ENCODE peak calls at places on chromosomes 5 and 9, in ten cellular contexts. One of them, this sample, is unnamed. For H3K27me3, the result is how much of the 10 kb centered on the place peaks cover.

GRCh38 chr9:114561771-114562170 is 25.8 kb upstream of the ATP6V1G1 start:
- DNase-seq in colonic mucosa: no peak
- DNase-seq in pancreas: no peak
- DNase-seq in tibial nerve: no peak
- DNase-seq in CD4-positive, alpha-beta T cell: no peak
- DNase-seq in vagina: no peak
- DNase-seq in AG04450: no peak
- DNase-seq in fibroblast of lung: no peak
- DNase-seq in spleen: no peak
- DNase-seq in neural progenitor cell: no peak
- DNase-seq in this sample: no peak

GRCh38 chr9:110767559-110768063 is 99.0 kb downstream of the MUSK start:
- DNase-seq in colonic mucosa: no peak
- DNase-seq in pancreas: no peak
- DNase-seq in tibial nerve: peak
- DNase-seq in CD4-positive, alpha-beta T cell: no peak
- DNase-seq in vagina: no peak
- DNase-seq in AG04450: peak
- DNase-seq in fibroblast of lung: peak
- DNase-seq in spleen: no peak
- DNase-seq in neural progenitor cell: no peak
- DNase-seq in this sample: no peak

GRCh38 chr9:136119259-136120118 is 814 bp upstream of the TMEM250 start:
- DNase-seq in colonic mucosa: peak
- DNase-seq in pancreas: no peak
- DNase-seq in tibial nerve: no peak
- DNase-seq in CD4-positive, alpha-beta T cell: no peak
- DNase-seq in vagina: no peak
- DNase-seq in AG04450: no peak
- DNase-seq in fibroblast of lung: no peak
- DNase-seq in spleen: no peak
- DNase-seq in neural progenitor cell: peak
- DNase-seq in this sample: no peak

GRCh38 chr5:142122116-142122515 is 13.5 kb downstream of the NDFIP1 start:
- DNase-seq in colonic mucosa: no peak
- DNase-seq in pancreas: no peak
- DNase-seq in tibial nerve: no peak
- DNase-seq in CD4-positive, alpha-beta T cell: no peak
- DNase-seq in vagina: no peak
- DNase-seq in AG04450: no peak
- DNase-seq in fibroblast of lung: no peak
- DNase-seq in spleen: no peak
- DNase-seq in neural progenitor cell: no peak
- DNase-seq in this sample: no peak

GRCh38 chr9:1055156-1055555 is 5.0 kb downstream of the DMRT2 start:
- DNase-seq in colonic mucosa: no peak
- DNase-seq in pancreas: no peak
- DNase-seq in tibial nerve: no peak
- DNase-seq in CD4-positive, alpha-beta T cell: no peak
- DNase-seq in vagina: no peak
- DNase-seq in AG04450: no peak
- DNase-seq in fibroblast of lung: no peak
- DNase-seq in spleen: no peak
- DNase-seq in neural progenitor cell: no peak
- DNase-seq in this sample: no peak

GRCh38 chr5:4981612-4982011 is 158.5 kb upstream of the ADAMTS16 start:
- DNase-seq in colonic mucosa: no peak
- DNase-seq in pancreas: no peak
- DNase-seq in tibial nerve: no peak
- DNase-seq in CD4-positive, alpha-beta T cell: no peak
- DNase-seq in vagina: no peak
- DNase-seq in AG04450: no peak
- DNase-seq in fibroblast of lung: no peak
- DNase-seq in spleen: no peak
- DNase-seq in neural progenitor cell: no peak
- DNase-seq in this sample: no peak

GRCh38 chr5:36657563-36657995 is 51.2 kb downstream of the SLC1A3 start:
- DNase-seq in colonic mucosa: peak
- DNase-seq in pancreas: no peak
- DNase-seq in tibial nerve: peak
- DNase-seq in CD4-positive, alpha-beta T cell: no peak
- DNase-seq in vagina: no peak
- DNase-seq in AG04450: peak
- DNase-seq in fibroblast of lung: peak
- DNase-seq in spleen: no peak
- DNase-seq in neural progenitor cell: no peak
- DNase-seq in this sample: no peak

GRCh38 chr5:118862596-118862995 is 125.8 kb downstream of the DTWD2 start:
- DNase-seq in colonic mucosa: no peak
- DNase-seq in pancreas: no peak
- DNase-seq in tibial nerve: no peak
- DNase-seq in CD4-positive, alpha-beta T cell: no peak
- DNase-seq in vagina: no peak
- DNase-seq in AG04450: no peak
- DNase-seq in fibroblast of lung: no peak
- DNase-seq in spleen: no peak
- DNase-seq in neural progenitor cell: no peak
- DNase-seq in this sample: no peak

GRCh38 chr9:110555551-110555950 is 24.0 kb downstream of the SVEP1 start:
- DNase-seq in colonic mucosa: no peak
- DNase-seq in pancreas: no peak
- DNase-seq in tibial nerve: no peak
- DNase-seq in CD4-positive, alpha-beta T cell: no peak
- DNase-seq in vagina: no peak
- DNase-seq in AG04450: peak
- DNase-seq in fibroblast of lung: peak
- DNase-seq in spleen: no peak
- DNase-seq in neural progenitor cell: no peak
- DNase-seq in this sample: no peak

GRCh38 chr5:134592141-134592746 is 40.4 kb downstream of the SAR1B start:
- DNase-seq in colonic mucosa: no peak
- DNase-seq in pancreas: no peak
- DNase-seq in tibial nerve: no peak
- DNase-seq in CD4-positive, alpha-beta T cell: no peak
- DNase-seq in vagina: no peak
- DNase-seq in AG04450: no peak
- DNase-seq in fibroblast of lung: no peak
- DNase-seq in spleen: no peak
- DNase-seq in neural progenitor cell: no peak
- DNase-seq in this sample: no peak

GRCh38 chr9:109134167-109134578 is 14.4 kb upstream of the TMEM245 start:
- DNase-seq in colonic mucosa: no peak
- DNase-seq in pancreas: no peak
- DNase-seq in tibial nerve: no peak
- DNase-seq in CD4-positive, alpha-beta T cell: no peak
- DNase-seq in vagina: no peak
- DNase-seq in AG04450: no peak
- DNase-seq in fibroblast of lung: no peak
- DNase-seq in spleen: no peak
- DNase-seq in neural progenitor cell: no peak
- DNase-seq in this sample: no peak

GRCh38 chr5:16894236-16895057 is 41.6 kb downstream of the MYO10 start:
- DNase-seq in colonic mucosa: peak
- DNase-seq in pancreas: no peak
- DNase-seq in tibial nerve: no peak
- DNase-seq in CD4-positive, alpha-beta T cell: no peak
- DNase-seq in vagina: no peak
- DNase-seq in AG04450: peak
- DNase-seq in fibroblast of lung: peak
- DNase-seq in spleen: no peak
- DNase-seq in neural progenitor cell: peak
- DNase-seq in this sample: no peak

GRCh38 chr9:106862115-106862945 is 636 bp upstream of the ZNF462 start:
- DNase-seq in colonic mucosa: peak
- DNase-seq in pancreas: no peak
- DNase-seq in tibial nerve: peak
- DNase-seq in CD4-positive, alpha-beta T cell: no peak
- DNase-seq in vagina: no peak
- DNase-seq in AG04450: no peak
- DNase-seq in fibroblast of lung: peak
- DNase-seq in spleen: no peak
- DNase-seq in neural progenitor cell: peak
- DNase-seq in this sample: peak

GRCh38 chr5:127567026-127567768 is 49.8 kb downstream of the PRRC1 start:
- DNase-seq in colonic mucosa: no peak
- DNase-seq in pancreas: no peak
- DNase-seq in tibial nerve: no peak
- DNase-seq in CD4-positive, alpha-beta T cell: no peak
- DNase-seq in vagina: no peak
- DNase-seq in AG04450: no peak
- DNase-seq in fibroblast of lung: no peak
- DNase-seq in spleen: no peak
- DNase-seq in neural progenitor cell: no peak
- DNase-seq in this sample: no peak

GRCh38 chr9:134326754-134327526 is 685 bp downstream of the RXRA start:
- DNase-seq in colonic mucosa: peak
- DNase-seq in pancreas: peak
- DNase-seq in tibial nerve: no peak
- DNase-seq in CD4-positive, alpha-beta T cell: no peak
- DNase-seq in vagina: no peak
- DNase-seq in AG04450: no peak
- DNase-seq in fibroblast of lung: peak
- DNase-seq in spleen: peak
- DNase-seq in neural progenitor cell: peak
- DNase-seq in this sample: no peak

GRCh38 chr5:95631991-95632675 is 12.2 kb downstream of the GPR150 start:
- DNase-seq in colonic mucosa: no peak
- DNase-seq in pancreas: peak
- DNase-seq in tibial nerve: no peak
- DNase-seq in CD4-positive, alpha-beta T cell: peak
- DNase-seq in vagina: no peak
- DNase-seq in AG04450: no peak
- DNase-seq in fibroblast of lung: no peak
- DNase-seq in spleen: no peak
- DNase-seq in neural progenitor cell: no peak
- DNase-seq in this sample: no peak

GRCh38 chr5:105563842-105564241 is 2001.3 kb upstream of the NUDT12 start:
- DNase-seq in colonic mucosa: no peak
- DNase-seq in pancreas: no peak
- DNase-seq in tibial nerve: no peak
- DNase-seq in CD4-positive, alpha-beta T cell: no peak
- DNase-seq in vagina: no peak
- DNase-seq in AG04450: no peak
- DNase-seq in fibroblast of lung: no peak
- DNase-seq in spleen: no peak
- DNase-seq in neural progenitor cell: no peak
- DNase-seq in this sample: no peak

GRCh38 chr9:136404801-136405136 is 4.8 kb upstream of the SNAPC4 start:
- DNase-seq in colonic mucosa: no peak
- DNase-seq in pancreas: no peak
- DNase-seq in tibial nerve: no peak
- DNase-seq in CD4-positive, alpha-beta T cell: no peak
- DNase-seq in vagina: no peak
- DNase-seq in AG04450: no peak
- DNase-seq in fibroblast of lung: no peak
- DNase-seq in spleen: peak
- DNase-seq in neural progenitor cell: no peak
- DNase-seq in this sample: no peak

GRCh38 chr5:107067391-107067790 is 603.3 kb downstream of the EFNA5 start:
- DNase-seq in colonic mucosa: no peak
- DNase-seq in pancreas: no peak
- DNase-seq in tibial nerve: no peak
- DNase-seq in CD4-positive, alpha-beta T cell: no peak
- DNase-seq in vagina: no peak
- DNase-seq in AG04450: no peak
- DNase-seq in fibroblast of lung: no peak
- DNase-seq in spleen: no peak
- DNase-seq in neural progenitor cell: peak
- DNase-seq in this sample: no peak
- TF ChIP-seq CTCF in colonic mucosa: no peak
- TF ChIP-seq CTCF in pancreas: no peak
- TF ChIP-seq CTCF in tibial nerve: no peak
- TF ChIP-seq CTCF in CD4-positive, alpha-beta T cell: no peak
- TF ChIP-seq CTCF in vagina: no peak
- TF ChIP-seq CTCF in AG04450: no peak
- TF ChIP-seq CTCF in fibroblast of lung: no peak
- TF ChIP-seq CTCF in spleen: no peak
- TF ChIP-seq CTCF in neural progenitor cell: peak
- TF ChIP-seq CTCF in this sample: no peak

DNA sequence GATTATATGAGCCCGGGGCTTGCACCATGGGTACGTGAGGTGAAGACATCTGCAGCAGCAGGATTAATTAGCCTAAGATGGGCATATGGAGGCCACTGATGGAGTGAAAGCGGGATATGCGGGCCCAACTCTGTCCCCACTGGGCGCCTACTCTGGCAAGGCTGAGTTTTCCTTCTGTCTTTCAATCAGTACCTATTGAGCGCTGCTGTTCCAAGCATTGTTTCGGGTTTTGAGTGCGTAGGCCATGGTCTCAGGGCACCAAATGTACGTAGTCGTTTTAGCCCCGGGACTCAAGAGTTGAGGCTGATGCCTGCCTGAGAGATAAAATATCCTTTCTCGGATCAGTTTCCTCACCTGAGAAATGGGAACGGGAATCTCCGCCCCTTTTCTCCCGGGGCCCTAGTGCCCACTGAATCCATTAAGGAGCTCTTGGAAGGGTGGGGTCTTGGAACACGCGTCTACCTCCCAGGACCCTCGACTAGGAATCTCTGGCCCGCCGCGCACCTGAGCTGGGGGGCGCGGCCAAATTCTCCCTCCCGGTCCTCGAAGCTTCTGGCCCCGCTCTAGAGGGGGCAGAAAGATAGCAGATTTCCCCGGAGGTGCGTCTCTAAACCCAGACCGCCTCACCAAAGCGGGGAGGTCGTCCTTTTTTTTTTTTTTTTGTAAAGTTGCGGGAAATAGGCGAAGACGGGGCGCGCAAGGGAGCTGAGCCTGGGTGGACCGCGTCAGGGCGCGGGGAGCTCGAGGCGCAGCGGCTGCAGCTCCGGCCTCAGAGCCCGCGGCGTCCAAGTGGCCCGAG is 544 bp upstream of the CXXC5 start:
- DNase-seq in colonic mucosa: no peak
- DNase-seq in pancreas: peak
- DNase-seq in tibial nerve: no peak
- DNase-seq in CD4-positive, alpha-beta T cell: no peak
- DNase-seq in vagina: no peak
- DNase-seq in AG04450: no peak
- DNase-seq in fibroblast of lung: no peak
- DNase-seq in spleen: no peak
- DNase-seq in neural progenitor cell: peak
- DNase-seq in this sample: peak
- H3K27me3 ChIP-seq in colonic mucosa: under half
- H3K27me3 ChIP-seq in pancreas: under half
- H3K27me3 ChIP-seq in tibial nerve: under half
- H3K27me3 ChIP-seq in CD4-positive, alpha-beta T cell: half or more
- H3K27me3 ChIP-seq in vagina: under half
- H3K27me3 ChIP-seq in AG04450: under half
- H3K27me3 ChIP-seq in fibroblast of lung: under half
- H3K27me3 ChIP-seq in spleen: under half
- H3K27me3 ChIP-seq in neural progenitor cell: under half
- H3K27me3 ChIP-seq in this sample: under half

GRCh38 chr9:19922476-19923118 is 133.8 kb upstream of the SLC24A2 start:
- DNase-seq in colonic mucosa: no peak
- DNase-seq in pancreas: no peak
- DNase-seq in tibial nerve: no peak
- DNase-seq in CD4-positive, alpha-beta T cell: no peak
- DNase-seq in vagina: no peak
- DNase-seq in AG04450: peak
- DNase-seq in fibroblast of lung: peak
- DNase-seq in spleen: no peak
- DNase-seq in neural progenitor cell: peak
- DNase-seq in this sample: no peak
- H3K27ac ChIP-seq in colonic mucosa: no peak
- H3K27ac ChIP-seq in pancreas: no peak
- H3K27ac ChIP-seq in tibial nerve: no peak
- H3K27ac ChIP-seq in CD4-positive, alpha-beta T cell: no peak
- H3K27ac ChIP-seq in vagina: no peak
- H3K27ac ChIP-seq in AG04450: no peak
- H3K27ac ChIP-seq in fibroblast of lung: no peak
- H3K27ac ChIP-seq in spleen: no peak
- H3K27ac ChIP-seq in neural progenitor cell: no peak
- H3K27ac ChIP-seq in this sample: no peak

GRCh38 chr5:3195991-3196390 is 399.6 kb upstream of the IRX1 start:
- DNase-seq in colonic mucosa: no peak
- DNase-seq in pancreas: no peak
- DNase-seq in tibial nerve: no peak
- DNase-seq in CD4-positive, alpha-beta T cell: no peak
- DNase-seq in vagina: no peak
- DNase-seq in AG04450: no peak
- DNase-seq in fibroblast of lung: no peak
- DNase-seq in spleen: no peak
- DNase-seq in neural progenitor cell: peak
- DNase-seq in this sample: no peak
- TF ChIP-seq CTCF in colonic mucosa: no peak
- TF ChIP-seq CTCF in pancreas: no peak
- TF ChIP-seq CTCF in tibial nerve: no peak
- TF ChIP-seq CTCF in CD4-positive, alpha-beta T cell: no peak
- TF ChIP-seq CTCF in vagina: no peak
- TF ChIP-seq CTCF in AG04450: no peak
- TF ChIP-seq CTCF in fibroblast of lung: no peak
- TF ChIP-seq CTCF in spleen: no peak
- TF ChIP-seq CTCF in neural progenitor cell: peak
- TF ChIP-seq CTCF in this sample: no peak

This sample was measured in upper lobe of right lung.